ENCODE peak calls at places on chromosomes 16 and 17, in eight cellular contexts. One of them, this sample, is unnamed.

GRCh38 chr16:19127205-19127604 is 13.4 kb downstream of the ITPRIPL2 start:
- DNase-seq in activated CD8-positive, alpha-beta memory T cell treated with anti-CD3 and anti-CD28 coated beads, Interleukin-2, amount 50 U/mL, for 48 hours: no peak
- DNase-seq in cerebellar nuclear complex: no peak
- DNase-seq in stimulated activated CD4-positive, alpha-beta T cell treated with anti-CD3 and anti-CD28 coated beads, Interleukin-4, amount 100 ng/mL, for 1 hour: no peak
- DNase-seq in A172: no peak
- DNase-seq in K562: no peak
- DNase-seq in renal cortical epithelial cell: no peak
- DNase-seq in CD8-positive, alpha-beta memory T cell: no peak
- DNase-seq in this sample: no peak

GRCh38 chr17:33778505-33779398 is 476.3 kb upstream of the CCL2 start:
- DNase-seq in activated CD8-positive, alpha-beta memory T cell treated with anti-CD3 and anti-CD28 coated beads, Interleukin-2, amount 50 U/mL, for 48 hours: peak; percentile 52
- DNase-seq in cerebellar nuclear complex: no peak
- DNase-seq in stimulated activated CD4-positive, alpha-beta T cell treated with anti-CD3 and anti-CD28 coated beads, Interleukin-4, amount 100 ng/mL, for 1 hour: peak; percentile 21
- DNase-seq in A172: peak; percentile 67
- DNase-seq in K562: peak; percentile 73
- DNase-seq in renal cortical epithelial cell: peak; percentile 78
- DNase-seq in CD8-positive, alpha-beta memory T cell: no peak
- DNase-seq in this sample: peak; percentile 29

GRCh38 chr17:49224198-49224996 is 6.2 kb downstream of the PHOSPHO1 start:
- DNase-seq in activated CD8-positive, alpha-beta memory T cell treated with anti-CD3 and anti-CD28 coated beads, Interleukin-2, amount 50 U/mL, for 48 hours: peak; percentile 74
- DNase-seq in cerebellar nuclear complex: no peak
- DNase-seq in stimulated activated CD4-positive, alpha-beta T cell treated with anti-CD3 and anti-CD28 coated beads, Interleukin-4, amount 100 ng/mL, for 1 hour: peak; percentile 53
- DNase-seq in A172: no peak
- DNase-seq in K562: no peak
- DNase-seq in renal cortical epithelial cell: no peak
- DNase-seq in CD8-positive, alpha-beta memory T cell: peak; percentile 73
- DNase-seq in this sample: no peak

GRCh38 chr17:1111599-1112443 is 68.0 kb downstream of the ABR start:
- DNase-seq in activated CD8-positive, alpha-beta memory T cell treated with anti-CD3 and anti-CD28 coated beads, Interleukin-2, amount 50 U/mL, for 48 hours: no peak
- DNase-seq in cerebellar nuclear complex: no peak
- DNase-seq in stimulated activated CD4-positive, alpha-beta T cell treated with anti-CD3 and anti-CD28 coated beads, Interleukin-4, amount 100 ng/mL, for 1 hour: no peak
- DNase-seq in A172: no peak
- DNase-seq in K562: no peak
- DNase-seq in renal cortical epithelial cell: no peak
- DNase-seq in CD8-positive, alpha-beta memory T cell: no peak
- DNase-seq in this sample: peak; percentile 62

GRCh38 chr16:84795338-84796053 is 24.3 kb upstream of the CRISPLD2 start:
- DNase-seq in activated CD8-positive, alpha-beta memory T cell treated with anti-CD3 and anti-CD28 coated beads, Interleukin-2, amount 50 U/mL, for 48 hours: no peak
- DNase-seq in cerebellar nuclear complex: no peak
- DNase-seq in stimulated activated CD4-positive, alpha-beta T cell treated with anti-CD3 and anti-CD28 coated beads, Interleukin-4, amount 100 ng/mL, for 1 hour: no peak
- DNase-seq in A172: peak; percentile 92
- DNase-seq in K562: no peak
- DNase-seq in renal cortical epithelial cell: peak; percentile 76
- DNase-seq in CD8-positive, alpha-beta memory T cell: no peak
- DNase-seq in this sample: peak; percentile 85

GRCh38 chr16:85912271-85912974 is 13.5 kb downstream of the IRF8 start:
- DNase-seq in activated CD8-positive, alpha-beta memory T cell treated with anti-CD3 and anti-CD28 coated beads, Interleukin-2, amount 50 U/mL, for 48 hours: no peak
- DNase-seq in cerebellar nuclear complex: no peak
- DNase-seq in stimulated activated CD4-positive, alpha-beta T cell treated with anti-CD3 and anti-CD28 coated beads, Interleukin-4, amount 100 ng/mL, for 1 hour: no peak
- DNase-seq in A172: no peak
- DNase-seq in K562: no peak
- DNase-seq in renal cortical epithelial cell: no peak
- DNase-seq in CD8-positive, alpha-beta memory T cell: no peak
- DNase-seq in this sample: no peak

GRCh38 chr17:81806461-81807209 is 2.7 kb downstream of the GCGR start:
- DNase-seq in activated CD8-positive, alpha-beta memory T cell treated with anti-CD3 and anti-CD28 coated beads, Interleukin-2, amount 50 U/mL, for 48 hours: no peak
- DNase-seq in cerebellar nuclear complex: no peak
- DNase-seq in stimulated activated CD4-positive, alpha-beta T cell treated with anti-CD3 and anti-CD28 coated beads, Interleukin-4, amount 100 ng/mL, for 1 hour: no peak
- DNase-seq in A172: no peak
- DNase-seq in K562: no peak
- DNase-seq in renal cortical epithelial cell: no peak
- DNase-seq in CD8-positive, alpha-beta memory T cell: no peak
- DNase-seq in this sample: no peak

GRCh38 chr17:15957608-15958307 is 12.8 kb downstream of the ADORA2B start:
- DNase-seq in activated CD8-positive, alpha-beta memory T cell treated with anti-CD3 and anti-CD28 coated beads, Interleukin-2, amount 50 U/mL, for 48 hours: no peak
- DNase-seq in cerebellar nuclear complex: no peak
- DNase-seq in stimulated activated CD4-positive, alpha-beta T cell treated with anti-CD3 and anti-CD28 coated beads, Interleukin-4, amount 100 ng/mL, for 1 hour: no peak
- DNase-seq in A172: no peak
- DNase-seq in K562: no peak
- DNase-seq in renal cortical epithelial cell: no peak
- DNase-seq in CD8-positive, alpha-beta memory T cell: no peak
- DNase-seq in this sample: no peak

GRCh38 chr16:28499854-28500253 is 5.4 kb downstream of the APOBR start:
- DNase-seq in activated CD8-positive, alpha-beta memory T cell treated with anti-CD3 and anti-CD28 coated beads, Interleukin-2, amount 50 U/mL, for 48 hours: no peak
- DNase-seq in cerebellar nuclear complex: no peak
- DNase-seq in stimulated activated CD4-positive, alpha-beta T cell treated with anti-CD3 and anti-CD28 coated beads, Interleukin-4, amount 100 ng/mL, for 1 hour: no peak
- DNase-seq in A172: peak; percentile 66
- DNase-seq in K562: no peak
- DNase-seq in renal cortical epithelial cell: no peak
- DNase-seq in CD8-positive, alpha-beta memory T cell: no peak
- DNase-seq in this sample: no peak

GRCh38 chr16:57069635-57070350 is 22.6 kb upstream of the CPNE2 start:
- DNase-seq in activated CD8-positive, alpha-beta memory T cell treated with anti-CD3 and anti-CD28 coated beads, Interleukin-2, amount 50 U/mL, for 48 hours: no peak
- DNase-seq in cerebellar nuclear complex: no peak
- DNase-seq in stimulated activated CD4-positive, alpha-beta T cell treated with anti-CD3 and anti-CD28 coated beads, Interleukin-4, amount 100 ng/mL, for 1 hour: no peak
- DNase-seq in A172: no peak
- DNase-seq in K562: no peak
- DNase-seq in renal cortical epithelial cell: no peak
- DNase-seq in CD8-positive, alpha-beta memory T cell: no peak
- DNase-seq in this sample: no peak

GRCh38 chr16:75820672-75821071 is 94.4 kb upstream of the CPHXL start:
- DNase-seq in activated CD8-positive, alpha-beta memory T cell treated with anti-CD3 and anti-CD28 coated beads, Interleukin-2, amount 50 U/mL, for 48 hours: no peak
- DNase-seq in cerebellar nuclear complex: no peak
- DNase-seq in stimulated activated CD4-positive, alpha-beta T cell treated with anti-CD3 and anti-CD28 coated beads, Interleukin-4, amount 100 ng/mL, for 1 hour: no peak
- DNase-seq in A172: peak; percentile 38
- DNase-seq in K562: peak; percentile 14
- DNase-seq in renal cortical epithelial cell: no peak
- DNase-seq in CD8-positive, alpha-beta memory T cell: no peak
- DNase-seq in this sample: peak; percentile 26

GRCh38 chr16:53504665-53505064 is 1.7 kb upstream of the AKTIP start:
- DNase-seq in activated CD8-positive, alpha-beta memory T cell treated with anti-CD3 and anti-CD28 coated beads, Interleukin-2, amount 50 U/mL, for 48 hours: peak; percentile 48
- DNase-seq in cerebellar nuclear complex: no peak
- DNase-seq in stimulated activated CD4-positive, alpha-beta T cell treated with anti-CD3 and anti-CD28 coated beads, Interleukin-4, amount 100 ng/mL, for 1 hour: no peak
- DNase-seq in A172: peak; percentile 38
- DNase-seq in K562: no peak
- DNase-seq in renal cortical epithelial cell: peak; percentile 85
- DNase-seq in CD8-positive, alpha-beta memory T cell: no peak
- DNase-seq in this sample: no peak

GRCh38 chr17:62750502-62751349 is 57.4 kb downstream of the MARCHF10 start:
- DNase-seq in activated CD8-positive, alpha-beta memory T cell treated with anti-CD3 and anti-CD28 coated beads, Interleukin-2, amount 50 U/mL, for 48 hours: no peak
- DNase-seq in cerebellar nuclear complex: peak; percentile 19
- DNase-seq in stimulated activated CD4-positive, alpha-beta T cell treated with anti-CD3 and anti-CD28 coated beads, Interleukin-4, amount 100 ng/mL, for 1 hour: no peak
- DNase-seq in A172: no peak
- DNase-seq in K562: no peak
- DNase-seq in renal cortical epithelial cell: peak; percentile 67
- DNase-seq in CD8-positive, alpha-beta memory T cell: no peak
- DNase-seq in this sample: no peak

GRCh38 chr16:65497571-65497970 is 375.7 kb upstream of the CDH11 start:
- DNase-seq in activated CD8-positive, alpha-beta memory T cell treated with anti-CD3 and anti-CD28 coated beads, Interleukin-2, amount 50 U/mL, for 48 hours: no peak
- DNase-seq in cerebellar nuclear complex: no peak
- DNase-seq in stimulated activated CD4-positive, alpha-beta T cell treated with anti-CD3 and anti-CD28 coated beads, Interleukin-4, amount 100 ng/mL, for 1 hour: no peak
- DNase-seq in A172: no peak
- DNase-seq in K562: no peak
- DNase-seq in renal cortical epithelial cell: no peak
- DNase-seq in CD8-positive, alpha-beta memory T cell: no peak
- DNase-seq in this sample: no peak

GRCh38 chr17:62723842-62724241 is 84.3 kb downstream of the MARCHF10 start:
- DNase-seq in activated CD8-positive, alpha-beta memory T cell treated with anti-CD3 and anti-CD28 coated beads, Interleukin-2, amount 50 U/mL, for 48 hours: no peak
- DNase-seq in cerebellar nuclear complex: no peak
- DNase-seq in stimulated activated CD4-positive, alpha-beta T cell treated with anti-CD3 and anti-CD28 coated beads, Interleukin-4, amount 100 ng/mL, for 1 hour: no peak
- DNase-seq in A172: no peak
- DNase-seq in K562: no peak
- DNase-seq in renal cortical epithelial cell: no peak
- DNase-seq in CD8-positive, alpha-beta memory T cell: no peak
- DNase-seq in this sample: no peak

GRCh38 chr17:2346475-2346874 is 9.2 kb downstream of the SGSM2 start:
- DNase-seq in activated CD8-positive, alpha-beta memory T cell treated with anti-CD3 and anti-CD28 coated beads, Interleukin-2, amount 50 U/mL, for 48 hours: no peak
- DNase-seq in cerebellar nuclear complex: no peak
- DNase-seq in stimulated activated CD4-positive, alpha-beta T cell treated with anti-CD3 and anti-CD28 coated beads, Interleukin-4, amount 100 ng/mL, for 1 hour: no peak
- DNase-seq in A172: no peak
- DNase-seq in K562: no peak
- DNase-seq in renal cortical epithelial cell: no peak
- DNase-seq in CD8-positive, alpha-beta memory T cell: no peak
- DNase-seq in this sample: no peak

GRCh38 chr17:48429638-48430586 is at the start of gene SKAP1:
- DNase-seq in activated CD8-positive, alpha-beta memory T cell treated with anti-CD3 and anti-CD28 coated beads, Interleukin-2, amount 50 U/mL, for 48 hours: peak; percentile 79
- DNase-seq in cerebellar nuclear complex: no peak
- DNase-seq in stimulated activated CD4-positive, alpha-beta T cell treated with anti-CD3 and anti-CD28 coated beads, Interleukin-4, amount 100 ng/mL, for 1 hour: peak; percentile 72
- DNase-seq in A172: no peak
- DNase-seq in K562: no peak
- DNase-seq in renal cortical epithelial cell: no peak
- DNase-seq in CD8-positive, alpha-beta memory T cell: peak; percentile 79
- DNase-seq in this sample: no peak

GRCh38 chr17:48047741-48048320 is 328 bp upstream of the NFE2L1 start:
- DNase-seq in activated CD8-positive, alpha-beta memory T cell treated with anti-CD3 and anti-CD28 coated beads, Interleukin-2, amount 50 U/mL, for 48 hours: peak; percentile 97
- DNase-seq in cerebellar nuclear complex: peak; percentile 98
- DNase-seq in stimulated activated CD4-positive, alpha-beta T cell treated with anti-CD3 and anti-CD28 coated beads, Interleukin-4, amount 100 ng/mL, for 1 hour: peak; percentile 96
- DNase-seq in A172: peak; percentile 100
- DNase-seq in K562: peak; percentile 97
- DNase-seq in renal cortical epithelial cell: peak; percentile 98
- DNase-seq in CD8-positive, alpha-beta memory T cell: peak; percentile 99
- DNase-seq in this sample: peak; percentile 97

GRCh38 chr17:73770115-73770848 is 126.0 kb upstream of the SDK2 start:
- DNase-seq in activated CD8-positive, alpha-beta memory T cell treated with anti-CD3 and anti-CD28 coated beads, Interleukin-2, amount 50 U/mL, for 48 hours: no peak
- DNase-seq in cerebellar nuclear complex: no peak
- DNase-seq in stimulated activated CD4-positive, alpha-beta T cell treated with anti-CD3 and anti-CD28 coated beads, Interleukin-4, amount 100 ng/mL, for 1 hour: no peak
- DNase-seq in A172: peak; percentile 93
- DNase-seq in K562: no peak
- DNase-seq in renal cortical epithelial cell: peak; percentile 56
- DNase-seq in CD8-positive, alpha-beta memory T cell: no peak
- DNase-seq in this sample: peak; percentile 78

GRCh38 chr17:29844339-29845048 is 85.5 kb downstream of the SSH2 start:
- DNase-seq in activated CD8-positive, alpha-beta memory T cell treated with anti-CD3 and anti-CD28 coated beads, Interleukin-2, amount 50 U/mL, for 48 hours: no peak
- DNase-seq in cerebellar nuclear complex: no peak
- DNase-seq in stimulated activated CD4-positive, alpha-beta T cell treated with anti-CD3 and anti-CD28 coated beads, Interleukin-4, amount 100 ng/mL, for 1 hour: no peak
- DNase-seq in A172: no peak
- DNase-seq in K562: peak; percentile 32
- DNase-seq in renal cortical epithelial cell: no peak
- DNase-seq in CD8-positive, alpha-beta memory T cell: no peak
- DNase-seq in this sample: no peak

GRCh38 chr17:46772879-46773620 is 45.4 kb downstream of the WNT3 start:
- DNase-seq in activated CD8-positive, alpha-beta memory T cell treated with anti-CD3 and anti-CD28 coated beads, Interleukin-2, amount 50 U/mL, for 48 hours: no peak
- DNase-seq in cerebellar nuclear complex: no peak
- DNase-seq in stimulated activated CD4-positive, alpha-beta T cell treated with anti-CD3 and anti-CD28 coated beads, Interleukin-4, amount 100 ng/mL, for 1 hour: no peak
- DNase-seq in A172: no peak
- DNase-seq in K562: no peak
- DNase-seq in renal cortical epithelial cell: no peak
- DNase-seq in CD8-positive, alpha-beta memory T cell: no peak
- DNase-seq in this sample: no peak

GRCh38 chr17:19717411-19717908 is 1.1 kb upstream of the SLC47A2 start:
- DNase-seq in activated CD8-positive, alpha-beta memory T cell treated with anti-CD3 and anti-CD28 coated beads, Interleukin-2, amount 50 U/mL, for 48 hours: no peak
- DNase-seq in cerebellar nuclear complex: no peak
- DNase-seq in stimulated activated CD4-positive, alpha-beta T cell treated with anti-CD3 and anti-CD28 coated beads, Interleukin-4, amount 100 ng/mL, for 1 hour: no peak
- DNase-seq in A172: no peak
- DNase-seq in K562: no peak
- DNase-seq in renal cortical epithelial cell: no peak
- DNase-seq in CD8-positive, alpha-beta memory T cell: no peak
- DNase-seq in this sample: no peak

GRCh38 chr17:39981207-39982068 is 831 bp downstream of the PSMD3 start:
- DNase-seq in activated CD8-positive, alpha-beta memory T cell treated with anti-CD3 and anti-CD28 coated beads, Interleukin-2, amount 50 U/mL, for 48 hours: no peak
- DNase-seq in cerebellar nuclear complex: no peak
- DNase-seq in stimulated activated CD4-positive, alpha-beta T cell treated with anti-CD3 and anti-CD28 coated beads, Interleukin-4, amount 100 ng/mL, for 1 hour: no peak
- DNase-seq in A172: no peak
- DNase-seq in K562: peak; percentile 37
- DNase-seq in renal cortical epithelial cell: no peak
- DNase-seq in CD8-positive, alpha-beta memory T cell: no peak
- DNase-seq in this sample: no peak

GRCh38 chr17:29709861-29710849 is 87.4 kb upstream of the CORO6 start:
- DNase-seq in activated CD8-positive, alpha-beta memory T cell treated with anti-CD3 and anti-CD28 coated beads, Interleukin-2, amount 50 U/mL, for 48 hours: no peak
- DNase-seq in cerebellar nuclear complex: no peak
- DNase-seq in stimulated activated CD4-positive, alpha-beta T cell treated with anti-CD3 and anti-CD28 coated beads, Interleukin-4, amount 100 ng/mL, for 1 hour: no peak
- DNase-seq in A172: no peak
- DNase-seq in K562: no peak
- DNase-seq in renal cortical epithelial cell: peak; percentile 98
- DNase-seq in CD8-positive, alpha-beta memory T cell: no peak
- DNase-seq in this sample: no peak

GRCh38 chr16:57013902-57014301 is 24.5 kb downstream of the NLRC5 start:
- DNase-seq in activated CD8-positive, alpha-beta memory T cell treated with anti-CD3 and anti-CD28 coated beads, Interleukin-2, amount 50 U/mL, for 48 hours: no peak
- DNase-seq in cerebellar nuclear complex: no peak
- DNase-seq in stimulated activated CD4-positive, alpha-beta T cell treated with anti-CD3 and anti-CD28 coated beads, Interleukin-4, amount 100 ng/mL, for 1 hour: no peak
- DNase-seq in A172: no peak
- DNase-seq in K562: no peak
- DNase-seq in renal cortical epithelial cell: no peak
- DNase-seq in CD8-positive, alpha-beta memory T cell: no peak
- DNase-seq in this sample: no peak

This sample was measured in H54.